ENCODE peak calls at places on chromosomes 13 and 19, in ten cellular contexts. C is vagina, X is GM12878, F is HFFc6, L is BE2C, I is activated B cell treated with CpG ODN at 0.5 μM for 24 hours, O is omental fat pad, U is fibroblast of lung, B is IMR-90, Q is heart right ventricle. E is an unnamed sample.

GRCh38 chr13:90968510-90968909 is 379.0 kb upstream of the MIR17HG start:
- DNase-seq in C (no peak), X (no peak), F (no peak), L (peak; percentile 48), I (no peak), O (no peak), U (peak; percentile 20), B (no peak), Q (no peak), E (peak; percentile 4)

GRCh38 chr13:102983496-102983895 is 82.7 kb downstream of the SLC10A2 start:
- DNase-seq in C (no peak), X (no peak), F (no peak), L (no peak), I (no peak), O (no peak), U (no peak), B (no peak), Q (no peak), E (no peak)

GRCh38 chr19:4337906-4338440 is 654 bp downstream of the STAP2 start:
- DNase-seq in C (no peak), X (no peak), F (no peak), L (no peak), I (no peak), O (no peak), U (no peak), B (no peak), Q (no peak), E (no peak)

GRCh38 chr13:70408865-70409264 is 300.6 kb upstream of the KLHL1 start:
- DNase-seq in C (no peak), X (no peak), F (no peak), L (no peak), I (no peak), O (no peak), U (no peak), B (no peak), Q (no peak), E (no peak)

GRCh38 chr13:77966671-77967070 is 48.0 kb upstream of the EDNRB start:
- DNase-seq in C (no peak), X (no peak), F (no peak), L (no peak), I (no peak), O (no peak), U (no peak), B (no peak), Q (no peak), E (no peak)

GRCh38 chr13:95146486-95146885 is 154.8 kb downstream of the ABCC4 start:
- DNase-seq in C (no peak), X (no peak), F (no peak), L (no peak), I (no peak), O (no peak), U (no peak), B (no peak), Q (no peak), E (no peak)

GRCh38 chr13:62387642-62388041 is 972.0 kb upstream of the PCDH20 start:
- DNase-seq in C (no peak), X (no peak), F (no peak), L (no peak), I (no peak), O (no peak), U (peak; percentile 64), B (peak; percentile 36), Q (no peak), E (no peak)

GRCh38 chr19:41933693-41934426 is 5.6 kb upstream of the ERFL start:
- DNase-seq in C (no peak), X (no peak), F (no peak), L (no peak), I (no peak), O (no peak), U (no peak), B (no peak), Q (no peak), E (no peak)

GRCh38 chr19:19817357-19817756 is 4.2 kb downstream of the ZNF506 start:
- DNase-seq in C (no peak), X (no peak), F (no peak), L (no peak), I (no peak), O (no peak), U (no peak), B (no peak), Q (no peak), E (no peak)

GRCh38 chr13:21584973-21585592 is 18.9 kb downstream of the MICU2 start:
- DNase-seq in C (no peak), X (no peak), F (no peak), L (no peak), I (no peak), O (no peak), U (no peak), B (no peak), Q (no peak), E (no peak)

GRCh38 chr19:1130801-1131717 is 27.3 kb downstream of the GPX4 start:
- DNase-seq in C (no peak), X (no peak), F (no peak), L (no peak), I (peak; percentile 49), O (no peak), U (no peak), B (no peak), Q (no peak), E (peak; percentile 63)

GRCh38 chr13:110628952-110629701 is 13.8 kb downstream of the NAXD start:
- DNase-seq in C (no peak), X (no peak), F (no peak), L (peak; percentile 62), I (no peak), O (no peak), U (no peak), B (no peak), Q (no peak), E (no peak)

GRCh38 chr13:80979035-80979641 is 638.2 kb upstream of the SPRY2 start:
- DNase-seq in C (no peak), X (peak; percentile 11), F (peak; percentile 52), L (peak; percentile 54), I (no peak), O (no peak), U (peak; percentile 87), B (peak; percentile 54), Q (no peak), E (peak; percentile 44)

DNA sequence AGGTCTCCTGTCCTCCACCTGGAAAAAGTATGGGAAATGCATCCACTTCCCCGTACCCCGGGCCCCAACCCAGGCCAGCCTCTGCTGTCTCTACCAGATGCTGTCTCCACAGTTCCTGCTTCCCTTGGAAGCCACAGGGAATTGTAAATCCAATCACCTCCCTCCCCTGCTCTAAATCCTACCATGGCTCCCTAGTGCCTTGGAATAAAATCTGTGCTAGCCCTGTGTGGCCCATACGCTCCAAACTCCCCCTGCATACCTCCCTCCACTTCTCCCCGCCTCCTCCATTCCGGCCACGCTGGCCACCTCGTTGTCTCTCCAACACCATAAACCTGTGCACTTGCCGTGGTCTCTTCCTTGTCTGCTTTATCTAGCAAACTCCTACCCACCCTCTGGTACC is 31.2 kb downstream of the UNC13A start:
- DNase-seq in C (no peak), X (no peak), F (no peak), L (no peak), I (no peak), O (no peak), U (no peak), B (no peak), Q (no peak), E (no peak)
- TF ChIP-seq CTCF in C (no peak), X (no peak), F (no peak), L (no peak), I (no peak), O (no peak), U (no peak), B (no peak), Q (no peak), E (no peak)

DNA sequence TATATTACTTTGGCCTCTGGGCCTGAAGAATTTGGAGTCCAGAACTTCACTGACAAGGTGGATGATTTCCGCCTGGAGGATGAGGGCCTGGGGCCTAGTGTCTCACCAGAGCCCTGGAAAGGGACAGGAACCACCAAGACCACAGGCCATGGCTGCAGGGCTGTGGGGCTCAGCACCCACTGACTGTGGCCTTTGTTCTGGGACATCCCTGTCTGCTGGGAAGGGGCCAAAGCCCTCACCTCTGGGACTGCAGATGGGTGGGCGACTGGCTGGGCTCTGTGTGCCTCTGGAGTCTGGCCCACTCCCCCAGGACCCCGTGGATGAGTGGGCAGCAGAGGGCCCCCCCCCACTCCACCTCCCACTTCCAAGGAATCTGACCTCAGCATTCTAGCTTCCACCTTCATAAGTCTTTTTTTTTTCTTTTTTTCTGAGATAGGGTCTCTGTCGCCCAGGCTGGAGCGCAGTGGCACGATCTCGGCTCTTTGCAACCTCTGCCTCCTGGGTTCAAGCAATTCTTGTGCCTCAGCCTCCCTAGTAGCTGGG is 20.3 kb downstream of the CHST8 start:
- DNase-seq in C (no peak), X (no peak), F (no peak), L (no peak), I (no peak), O (no peak), U (no peak), B (no peak), Q (no peak), E (no peak)
- TF ChIP-seq CTCF in C (no peak), X (no peak), F (no peak), L (no peak), I (no peak), O (no peak), U (no peak), B (no peak), Q (no peak), E (no peak)

GRCh38 chr19:38374332-38375097 is at the start of gene PSMD8:
- DNase-seq in C (peak; percentile 100), X (peak; percentile 99), F (peak; percentile 98), L (peak; percentile 99), I (peak; percentile 96), O (peak; percentile 92), U (peak; percentile 98), B (peak; percentile 97), Q (peak; percentile 99), E (peak; percentile 99)
- TF ChIP-seq CTCF in C (no peak), X (peak; percentile 42), F (peak; percentile 66), L (peak; percentile 21), I (no peak), O (no peak), U (peak; percentile 4), B (peak; percentile 41), Q (peak; percentile 39), E (peak; percentile 16)

GRCh38 chr13:76792680-76793334 is 93.4 kb downstream of the KCTD12 start:
- DNase-seq in C (no peak), X (no peak), F (peak; percentile 57), L (no peak), I (no peak), O (no peak), U (peak; percentile 52), B (peak; percentile 66), Q (no peak), E (no peak)
- TF ChIP-seq CTCF in C (no peak), X (no peak), F (no peak), L (no peak), I (no peak), O (no peak), U (no peak), B (peak; percentile 2), Q (no peak), E (no peak)

DNA sequence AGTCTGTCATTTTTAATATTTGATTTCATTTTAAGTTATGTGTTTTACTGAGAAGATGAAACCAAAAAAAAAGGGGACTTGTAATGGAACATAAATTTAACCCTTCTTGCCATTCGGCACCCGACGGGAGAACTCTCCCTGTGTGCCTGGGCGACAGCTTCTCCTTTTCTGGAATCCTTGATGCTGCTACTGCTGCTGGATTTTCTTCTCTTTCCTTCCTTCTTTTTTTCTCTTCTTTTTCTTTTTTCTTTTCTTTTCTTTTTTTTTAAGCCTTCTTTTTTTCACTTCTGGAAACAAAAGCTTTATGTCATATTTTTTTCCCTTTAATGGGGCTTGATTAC is 11.1 kb upstream of the ZNF536 start:
- DNase-seq in C (no peak), X (no peak), F (no peak), L (no peak), I (no peak), O (no peak), U (no peak), B (no peak), Q (no peak), E (no peak)
- TF ChIP-seq CTCF in C (no peak), X (no peak), F (no peak), L (no peak), I (no peak), O (no peak), U (no peak), B (no peak), Q (no peak), E (no peak)

E was measured in GM13977.